ENCODE peak calls at places on chromosomes 5 and 9, in seven cellular contexts. E is CD8-positive, alpha-beta T cell; X is neural progenitor cell; K is GM23338; W is tibial nerve; O is mammary epithelial cell; G is heart left ventricle. Z is an unnamed sample. For H3K27me3, the result is how much of the 10 kb centered on the place peaks cover.

GRCh38 chr5:148179234-148179824 is 11.0 kb downstream of the SPINK14 start:
- DNase-seq in E (no peak), X (peak), K (peak), W (no peak), O (peak), G (peak), Z (no peak)

GRCh38 chr5:32023816-32024215 is 150.3 kb downstream of the GOLPH3 start:
- DNase-seq in E (no peak), X (no peak), K (no peak), W (no peak), O (peak), G (no peak), Z (no peak)

GRCh38 chr9:83698976-83699585 is 8.7 kb downstream of the UBQLN1 start:
- DNase-seq in E (no peak), X (no peak), K (no peak), W (no peak), O (no peak), G (no peak), Z (no peak)

GRCh38 chr9:107242073-107243063 is 40.7 kb upstream of the RAD23B start:
- DNase-seq in E (no peak), X (no peak), K (no peak), W (no peak), O (peak), G (no peak), Z (no peak)

GRCh38 chr5:159094745-159095144 is 5.0 kb downstream of the EBF1 start:
- DNase-seq in E (no peak), X (peak), K (peak), W (peak), O (no peak), G (peak), Z (peak)

GRCh38 chr9:114031037-114031436 is 47.1 kb downstream of the AMBP start:
- DNase-seq in E (no peak), X (no peak), K (no peak), W (no peak), O (no peak), G (no peak), Z (no peak)

GRCh38 chr5:74415695-74416102 is 224.8 kb downstream of the ENC1 start:
- DNase-seq in E (no peak), X (no peak), K (no peak), W (no peak), O (no peak), G (no peak), Z (no peak)

GRCh38 chr5:32859211-32859641 is 148.1 kb downstream of the NPR3 start:
- DNase-seq in E (no peak), X (no peak), K (no peak), W (no peak), O (peak), G (no peak), Z (no peak)

GRCh38 chr9:87275039-87275725 is 222.5 kb upstream of the DAPK1 start:
- DNase-seq in E (no peak), X (no peak), K (no peak), W (no peak), O (no peak), G (no peak), Z (no peak)

GRCh38 chr5:126780165-126780827 is 3.4 kb downstream of the LMNB1 start:
- DNase-seq in E (no peak), X (peak), K (peak), W (no peak), O (peak), G (peak), Z (peak)

GRCh38 chr9:123005964-123006363 is 27.5 kb upstream of the GPR21 start:
- DNase-seq in E (no peak), X (no peak), K (no peak), W (no peak), O (no peak), G (no peak), Z (no peak)

DNA sequence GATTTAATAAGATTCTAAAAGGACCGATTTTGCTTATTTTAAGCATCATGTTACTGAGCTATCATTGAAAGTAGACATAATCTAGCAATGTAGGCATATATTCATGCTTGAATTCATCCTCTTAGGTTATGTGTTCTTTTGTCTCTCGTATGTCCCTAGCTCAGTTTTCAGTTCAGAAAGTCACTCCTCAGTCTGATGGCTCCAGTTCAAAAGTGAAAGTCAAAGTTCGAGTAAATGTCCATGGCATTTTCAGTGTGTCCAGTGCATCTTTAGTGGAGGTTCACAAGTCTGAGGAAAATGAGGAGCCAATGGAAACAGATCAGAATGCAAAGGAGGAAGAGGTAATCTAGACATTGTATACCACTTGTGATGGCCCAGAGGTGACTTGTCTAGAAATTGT is 39.2 kb downstream of the HSPA4 start:
- DNase-seq in E (no peak), X (no peak), K (no peak), W (no peak), O (no peak), G (no peak), Z (no peak)
- H3K27ac ChIP-seq in E (no peak), X (no peak), K (no peak), W (no peak), O (no peak), G (no peak), Z (no peak)

GRCh38 chr5:140497897-140498296 is 49.6 kb upstream of the EIF4EBP3 start:
- DNase-seq in E (no peak), X (no peak), K (no peak), W (no peak), O (no peak), G (no peak), Z (no peak)
- H3K27me3 ChIP-seq in E (under half), X (under half), K (under half), W (under half), O (under half), G (under half), Z (under half)

GRCh38 chr9:131837316-131837715 is 97.4 kb upstream of the RAPGEF1 start:
- DNase-seq in E (no peak), X (peak), K (peak), W (no peak), O (no peak), G (peak), Z (no peak)
- TF ChIP-seq CTCF in E (no peak), X (peak), K (peak), W (no peak), O (peak), G (peak), Z (no peak)

GRCh38 chr5:113054899-113055298 is 78.3 kb downstream of the DCP2 start:
- DNase-seq in E (no peak), X (no peak), K (no peak), W (no peak), O (no peak), G (no peak), Z (no peak)
- H3K27ac ChIP-seq in E (no peak), X (no peak), K (no peak), W (no peak), O (no peak), G (no peak), Z (no peak)

DNA sequence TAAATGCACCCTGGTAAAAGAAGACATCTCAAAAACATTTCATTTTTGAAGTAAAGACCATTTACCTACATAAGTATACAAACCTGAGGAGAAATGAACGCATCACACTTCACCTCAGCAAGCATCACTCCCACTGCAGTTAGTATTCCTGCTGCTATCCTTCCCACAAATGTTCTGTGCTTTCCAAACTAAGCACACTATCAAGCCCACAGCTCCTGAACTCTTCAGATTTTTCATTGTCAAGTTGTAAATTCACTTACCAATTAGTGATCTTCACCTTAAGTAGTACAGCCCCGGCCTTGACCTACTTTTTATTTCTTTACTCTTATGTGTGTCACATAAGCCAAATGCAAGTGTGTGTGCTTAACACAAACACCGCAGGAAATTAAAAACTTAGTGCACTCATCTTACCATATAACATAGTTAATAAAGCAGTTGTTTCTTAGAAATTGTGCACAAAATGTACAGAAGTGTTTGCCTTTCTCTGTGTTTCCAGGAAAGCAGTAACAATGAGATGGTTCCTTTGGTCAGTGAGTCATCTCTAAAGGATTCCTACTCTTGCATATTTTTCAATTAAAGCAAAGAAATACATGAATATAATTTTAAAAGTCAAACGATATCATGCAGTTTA is 169.4 kb downstream of the APBA1 start:
- DNase-seq in E (no peak), X (no peak), K (no peak), W (no peak), O (peak), G (no peak), Z (no peak)
- H3K27me3 ChIP-seq in E (under half), X (under half), K (under half), W (under half), O (under half), G (under half), Z (under half)

GRCh38 chr9:25350011-25350410 is 328.2 kb downstream of the TUSC1 start:
- DNase-seq in E (no peak), X (no peak), K (no peak), W (no peak), O (no peak), G (no peak), Z (no peak)
- TF ChIP-seq CTCF in E (no peak), X (peak), K (no peak), W (no peak), O (no peak), G (no peak), Z (no peak)

GRCh38 chr9:15386465-15386864 is 36.2 kb upstream of the SNAPC3 start:
- DNase-seq in E (no peak), X (no peak), K (no peak), W (no peak), O (no peak), G (no peak), Z (no peak)

GRCh38 chr9:15390200-15390599 is 32.5 kb upstream of the SNAPC3 start:
- DNase-seq in E (no peak), X (no peak), K (no peak), W (no peak), O (no peak), G (no peak), Z (no peak)

GRCh38 chr9:15389173-15389572 is 33.5 kb upstream of the SNAPC3 start:
- DNase-seq in E (no peak), X (no peak), K (no peak), W (no peak), O (no peak), G (no peak), Z (no peak)

GRCh38 chr9:15389636-15390035 is 33.0 kb upstream of the SNAPC3 start:
- DNase-seq in E (no peak), X (no peak), K (no peak), W (no peak), O (no peak), G (no peak), Z (no peak)
- H3K27ac ChIP-seq in E (no peak), X (no peak), K (no peak), W (no peak), O (no peak), G (no peak), Z (no peak)

DNA sequence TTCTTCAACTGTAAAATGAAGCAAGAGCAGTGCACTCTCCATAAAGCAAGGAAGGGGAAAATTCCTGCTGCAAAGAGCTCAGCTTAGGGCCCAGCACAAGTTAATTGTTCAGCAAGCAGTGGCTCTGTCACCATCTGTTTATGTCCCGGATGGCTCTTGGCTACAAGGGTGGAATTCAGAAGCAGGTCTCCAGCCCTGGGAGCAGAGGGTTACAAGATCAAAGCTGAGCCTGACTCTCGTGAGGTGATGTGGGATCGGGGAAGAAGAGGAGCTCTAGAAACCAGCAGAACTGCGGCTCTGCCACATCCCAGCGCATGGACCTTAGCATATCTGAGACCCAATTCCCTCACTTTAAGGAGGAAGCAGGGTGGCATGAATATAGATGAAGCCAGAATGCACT is 25.2 kb upstream of the OLFM1 start:
- DNase-seq in E (no peak), X (no peak), K (no peak), W (no peak), O (no peak), G (no peak), Z (no peak)
- H3K27me3 ChIP-seq in E (under half), X (under half), K (under half), W (under half), O (under half), G (under half), Z (under half)

Z was measured in CD4-positive, alpha-beta T cell.